ENCODE peak calls at places on chromosomes 13 and 19, in five cellular contexts. W, D, U, K and V are unnamed samples.

GRCh38 chr19:39307822-39308530 is 11.8 kb downstream of the IFNL1 start:
- DNase-seq in W (no peak), D (no peak), U (no peak), K (no peak), V (no peak)

GRCh38 chr13:66503890-66504289 is 726.2 kb downstream of the PCDH9 start:
- DNase-seq in W (no peak), D (no peak), U (no peak), K (no peak), V (no peak)

GRCh38 chr13:103510007-103510406 is 443.8 kb upstream of the SLC10A2 start:
- DNase-seq in W (no peak), D (no peak), U (no peak), K (no peak), V (no peak)

GRCh38 chr19:42250666-42251531 is 4.0 kb downstream of the ERF start:
- DNase-seq in W (no peak), D (peak; percentile 72), U (no peak), K (peak; percentile 60), V (no peak)

GRCh38 chr19:53094749-53095575 is 8.3 kb downstream of the ZNF160 start:
- DNase-seq in W (no peak), D (no peak), U (no peak), K (no peak), V (no peak)

GRCh38 chr19:29940971-29941585 is 961 bp upstream of the URI1 start:
- DNase-seq in W (no peak), D (no peak), U (no peak), K (no peak), V (no peak)

GRCh38 chr13:74134226-74134776 is at the start of gene KLF12:
- DNase-seq in W (no peak), D (peak; percentile 96), U (peak; percentile 88), K (peak; percentile 95), V (peak; percentile 98)

GRCh38 chr19:49767967-49768581 is 1.3 kb downstream of the AP2A1 start:
- DNase-seq in W (peak; percentile 77), D (no peak), U (no peak), K (no peak), V (no peak)

GRCh38 chr19:13024958-13025653 is 29.8 kb downstream of the NFIX start:
- DNase-seq in W (no peak), D (no peak), U (no peak), K (no peak), V (no peak)

GRCh38 chr13:21319869-21320641 is 139.0 kb downstream of the ZDHHC20 start:
- DNase-seq in W (no peak), D (no peak), U (no peak), K (no peak), V (no peak)

DNA sequence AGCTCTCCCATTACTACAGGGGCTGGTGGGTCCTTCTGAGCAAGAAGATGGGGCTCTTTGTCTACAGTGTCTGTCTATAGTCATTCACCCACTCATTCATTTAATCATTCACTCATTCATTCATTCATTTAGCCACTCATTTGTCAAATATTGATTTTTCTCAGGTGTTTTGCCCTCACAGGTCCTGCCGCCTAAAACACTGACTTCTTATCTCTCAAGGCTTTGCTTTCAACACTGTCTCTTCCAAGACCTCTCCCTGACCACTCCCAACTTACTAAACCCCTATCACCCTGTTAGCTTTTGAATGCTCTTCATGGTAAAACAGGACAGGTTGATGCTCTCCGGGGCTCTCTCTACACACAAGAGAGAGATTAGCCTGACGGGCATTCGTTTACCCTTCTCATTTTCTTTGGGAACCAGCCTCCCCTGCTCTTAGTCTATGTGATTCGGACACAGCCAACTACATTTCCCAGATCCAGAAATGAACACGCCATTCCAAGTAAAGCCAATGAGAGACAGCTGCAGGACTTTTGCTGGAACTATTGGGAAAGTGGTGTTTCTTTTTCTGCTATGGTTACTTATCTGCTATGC is 22.7 kb downstream of the FAM187B start:
- DNase-seq in W (peak; percentile 25), D (no peak), U (no peak), K (no peak), V (no peak)
- H3K4me3 ChIP-seq in W (no peak overlapping the region), D (no peak overlapping the region), U (no peak overlapping the region), K (no peak overlapping the region), V (no peak overlapping the region)

GRCh38 chr13:30017880-30018279 is 167.5 kb upstream of the UBL3 start:
- DNase-seq in W (no peak), D (no peak), U (no peak), K (no peak), V (peak; percentile 24)
- TF ChIP-seq CTCF in W (no peak), D (no peak), U (no peak), K (no peak), V (peak; percentile 12)

GRCh38 chr19:11478167-11479089 is 2.4 kb downstream of the ELAVL3 start:
- DNase-seq in W (no peak), D (no peak), U (no peak), K (no peak), V (no peak)

GRCh38 chr19:11480927-11481776 is at the start of gene ELAVL3:
- DNase-seq in W (no peak), D (no peak), U (no peak), K (no peak), V (no peak)

GRCh38 chr19:11479470-11480080 is 1.3 kb downstream of the ELAVL3 start:
- DNase-seq in W (no peak), D (no peak), U (no peak), K (no peak), V (peak; percentile 15)

GRCh38 chr19:11480081-11480926 is 542 bp downstream of the ELAVL3 start:
- DNase-seq in W (no peak), D (no peak), U (no peak), K (no peak), V (no peak)

GRCh38 chr19:11479090-11479469 is 1.8 kb downstream of the ELAVL3 start:
- DNase-seq in W (no peak), D (no peak), U (no peak), K (no peak), V (no peak)
- H3K4me3 ChIP-seq in W (no peak overlapping the region), D (no peak overlapping the region), U (no peak overlapping the region), K (no peak overlapping the region), V (no peak overlapping the region)

GRCh38 chr13:114064516-114065140 is 67.8 kb downstream of the RASA3 start:
- DNase-seq in W (no peak), D (peak; percentile 55), U (peak; percentile 56), K (peak; percentile 62), V (peak; percentile 60)

GRCh38 chr13:114065926-114066774 is 66.3 kb downstream of the RASA3 start:
- DNase-seq in W (no peak), D (no peak), U (no peak), K (no peak), V (no peak)

GRCh38 chr13:114063545-114064515 is 68.6 kb downstream of the RASA3 start:
- DNase-seq in W (no peak), D (peak; percentile 75), U (peak; percentile 69), K (peak; percentile 72), V (peak; percentile 62)

GRCh38 chr13:114066956-114067355 is 65.5 kb downstream of the RASA3 start:
- DNase-seq in W (no peak), D (no peak), U (no peak), K (no peak), V (no peak)

DNA sequence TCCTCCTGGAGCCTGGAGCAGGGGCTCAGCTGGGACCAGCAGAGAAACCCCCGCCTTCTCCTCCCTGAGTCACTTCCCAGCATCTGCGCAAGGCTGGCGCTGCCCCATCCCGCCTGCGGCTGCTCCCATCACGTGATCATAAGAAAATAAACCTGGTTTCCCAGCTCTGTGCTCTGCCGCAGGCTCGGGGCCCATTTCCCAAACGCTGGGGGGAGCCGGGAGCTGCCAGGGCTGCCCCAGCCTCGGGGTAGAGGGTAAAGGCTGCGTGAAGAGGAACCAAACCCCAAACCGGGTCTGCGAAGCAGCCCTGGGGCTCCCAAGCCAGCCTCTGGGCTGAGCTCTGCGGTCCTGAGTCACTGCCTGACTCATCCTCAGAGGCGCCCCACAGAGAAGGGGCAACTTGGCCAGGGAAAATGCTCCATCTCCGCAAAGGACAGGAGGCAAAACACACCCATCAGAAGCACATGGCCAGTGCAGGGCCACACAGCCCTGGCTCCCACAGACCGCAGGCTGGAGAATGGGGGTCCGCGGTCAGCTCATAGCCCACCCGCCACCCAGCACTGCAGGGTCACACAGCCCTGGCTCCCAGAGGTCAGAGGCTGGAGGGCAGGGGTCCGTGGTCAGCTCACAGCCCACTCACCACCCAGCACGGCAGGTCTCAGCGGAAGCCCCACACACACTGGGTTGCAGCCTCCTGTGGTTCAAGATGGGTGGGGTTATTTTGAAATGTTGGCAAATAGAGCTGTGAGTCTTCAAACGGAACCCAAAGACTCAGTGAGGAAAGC is 67.1 kb downstream of the RASA3 start:
- DNase-seq in W (peak; percentile 97), D (peak; percentile 98), U (peak; percentile 90), K (peak; percentile 99), V (peak; percentile 99)
- TF ChIP-seq CTCF in W (no peak), D (no peak), U (no peak), K (no peak), V (no peak)

GRCh38 chr13:79485014-79485441 is 4.1 kb downstream of the NDFIP2 start:
- DNase-seq in W (no peak), D (peak; percentile 88), U (no peak), K (peak; percentile 61), V (peak; percentile 93)
- H3K4me3 ChIP-seq in W (no peak overlapping the region), D (no peak overlapping the region), U (no peak overlapping the region), K (no peak overlapping the region), V (no peak overlapping the region)

DNA sequence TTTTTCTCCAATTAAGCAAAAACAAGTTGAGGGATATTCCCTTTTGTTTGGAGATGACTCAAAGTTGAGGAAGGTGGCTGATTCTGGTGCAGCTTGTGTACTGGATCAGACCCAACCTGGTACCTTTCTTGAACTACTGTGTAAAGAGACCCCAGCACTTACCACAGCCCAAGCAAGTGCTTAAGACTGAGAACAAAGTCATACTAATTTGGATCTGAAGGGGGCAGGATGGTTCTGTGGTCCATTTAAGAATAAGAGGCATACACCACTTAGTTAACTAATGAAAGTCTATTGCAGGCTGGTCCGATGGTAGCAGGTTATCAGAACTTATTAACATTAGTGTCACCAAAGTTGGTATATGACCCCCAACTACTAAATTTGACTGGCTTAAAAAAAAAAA is 6.3 kb downstream of the THSD1 start:
- DNase-seq in W (no peak), D (peak; percentile 58), U (no peak), K (peak; percentile 45), V (peak; percentile 59)
- TF ChIP-seq CTCF in W (no peak), D (peak; percentile 29), U (no peak), K (peak; percentile 25), V (peak; percentile 50)

GRCh38 chr19:18788782-18789421 is 2.2 kb downstream of the COMP start:
- DNase-seq in W (no peak), D (no peak), U (no peak), K (no peak), V (no peak)

GRCh38 chr19:18789422-18789832 is 1.7 kb downstream of the COMP start:
- DNase-seq in W (no peak), D (no peak), U (no peak), K (no peak), V (no peak)

GRCh38 chr19:18790566-18791314 is at the start of gene COMP:
- DNase-seq in W (no peak), D (no peak), U (no peak), K (no peak), V (no peak)

GRCh38 chr19:18791315-18791678 is 192 bp upstream of the COMP start:
- DNase-seq in W (no peak), D (no peak), U (no peak), K (no peak), V (no peak)

GRCh38 chr19:18789883-18790565 is 1.1 kb downstream of the COMP start:
- DNase-seq in W (no peak), D (peak; percentile 10), U (no peak), K (no peak), V (peak; percentile 17)
- H3K4me3 ChIP-seq in W (peak overlapping the region; percentile 32), D (no peak overlapping the region), U (peak overlapping the region; percentile 11), K (no peak overlapping the region), V (no peak overlapping the region)